ENCODE peak calls at places on chromosomes 13 and 19, in four cellular contexts. Z is tibial nerve, K is A549, D is breast epithelium. W is an unnamed sample. For H3K4me1, the result is how much of the 10 kb centered on the place peaks cover.

GRCh38 chr13:27043013-27043412 is 128.6 kb downstream of the USP12 start:
- DNase-seq in K (peak), Z (no peak), D (peak), W (no peak)

GRCh38 chr13:52851153-52851962 is 2.9 kb upstream of the PCDH8 start:
- DNase-seq in K (no peak), D (no peak), Z (no peak), W (peak)

GRCh38 chr13:47813683-47814082 is 187.4 kb downstream of the SUCLA2 start:
- DNase-seq in Z (no peak), K (no peak), D (no peak), W (no peak)

GRCh38 chr13:35979378-35979911 is 151.7 kb downstream of the DCLK1 start:
- DNase-seq in Z (peak), K (no peak), D (no peak), W (peak)

GRCh38 chr13:27665333-27665732 is 43.6 kb downstream of the POLR1D start:
- DNase-seq in D (no peak), K (peak), Z (no peak), W (peak)

GRCh38 chr19:44529541-44529940 is at the start of gene CEACAM20:
- DNase-seq in K (no peak), D (no peak), Z (no peak), W (no peak)

GRCh38 chr19:20969898-20970297 is 46.8 kb downstream of the ZNF85 start:
- DNase-seq in D (no peak), Z (no peak), K (no peak), W (no peak)

GRCh38 chr19:10828981-10829821 is 6.8 kb downstream of the TMED1 start:
- DNase-seq in K (no peak), Z (no peak), D (no peak), W (no peak)

GRCh38 chr13:35966024-35966423 is 165.2 kb downstream of the DCLK1 start:
- DNase-seq in D (no peak), Z (no peak), K (no peak), W (no peak)

GRCh38 chr19:42528354-42529247 is at the start of gene CEACAM1:
- DNase-seq in D (peak), K (no peak), Z (no peak), W (no peak)

GRCh38 chr13:38656699-38657098 is 30.2 kb upstream of the FREM2 start:
- DNase-seq in D (no peak), K (no peak), Z (no peak), W (no peak)

GRCh38 chr19:14496849-14497346 is 971 bp upstream of the GIPC1 start:
- DNase-seq in K (no peak), Z (no peak), D (no peak), W (no peak)

GRCh38 chr13:28268800-28269223 is 130.5 kb downstream of the PAN3 start:
- DNase-seq in Z (no peak), D (no peak), K (no peak), W (no peak)

GRCh38 chr19:9139609-9140158 is 513 bp upstream of the ZNF317 start:
- DNase-seq in D (no peak), Z (no peak), K (no peak), W (no peak)

GRCh38 chr13:21670006-21670882 is 629 bp upstream of the FGF9 start:
- DNase-seq in Z (no peak), K (peak), D (no peak), W (peak)

GRCh38 chr19:48608798-48609263 is 2.3 kb downstream of the SPACA4 start:
- DNase-seq in Z (no peak), K (peak), D (no peak), W (peak)

GRCh38 chr13:30366083-30366482 is 56.2 kb upstream of the UBE2L5 start:
- DNase-seq in Z (no peak), K (no peak), D (no peak), W (no peak)

GRCh38 chr13:30394798-30395191 is 27.5 kb upstream of the UBE2L5 start:
- DNase-seq in K (no peak), D (no peak), Z (no peak), W (no peak)

GRCh38 chr13:112032186-112032835 is 34.6 kb upstream of the SOX1 start:
- DNase-seq in D (no peak), Z (no peak), K (no peak), W (no peak)

GRCh38 chr19:38004505-38005223 is 97.7 kb downstream of the SIPA1L3 start:
- DNase-seq in D (peak), K (peak), Z (peak), W (peak)

GRCh38 chr13:98909016-98909415 is 68.8 kb downstream of the DOCK9 start:
- DNase-seq in Z (no peak), K (peak), D (no peak), W (no peak)

GRCh38 chr13:20231839-20232555 is at the start of gene GJB6:
- DNase-seq in K (no peak), Z (no peak), D (no peak), W (no peak)

GRCh38 chr19:46371371-46371901 is 24.5 kb downstream of the PPP5C start:
- DNase-seq in K (no peak), Z (no peak), D (peak), W (no peak)

GRCh38 chr19:10701955-10702307 is 692 bp downstream of the QTRT1 start:
- DNase-seq in K (no peak), Z (no peak), D (no peak), W (peak)

GRCh38 chr19:782195-783043 is 14.8 kb upstream of the PTBP1 start:
- DNase-seq in Z (no peak), D (no peak), K (peak), W (peak)

GRCh38 chr13:85093808-85094207 is 705.4 kb downstream of the SLITRK6 start:
- DNase-seq in Z (peak), D (no peak), K (no peak), W (no peak)

GRCh38 chr19:7182489-7182888 is 111.7 kb downstream of the INSR start:
- DNase-seq in K (no peak), D (no peak), Z (no peak), W (no peak)

GRCh38 chr13:33188093-33188882 is 97.3 kb downstream of the STARD13 start:
- DNase-seq in D (no peak), Z (no peak), K (no peak), W (no peak)

DNA sequence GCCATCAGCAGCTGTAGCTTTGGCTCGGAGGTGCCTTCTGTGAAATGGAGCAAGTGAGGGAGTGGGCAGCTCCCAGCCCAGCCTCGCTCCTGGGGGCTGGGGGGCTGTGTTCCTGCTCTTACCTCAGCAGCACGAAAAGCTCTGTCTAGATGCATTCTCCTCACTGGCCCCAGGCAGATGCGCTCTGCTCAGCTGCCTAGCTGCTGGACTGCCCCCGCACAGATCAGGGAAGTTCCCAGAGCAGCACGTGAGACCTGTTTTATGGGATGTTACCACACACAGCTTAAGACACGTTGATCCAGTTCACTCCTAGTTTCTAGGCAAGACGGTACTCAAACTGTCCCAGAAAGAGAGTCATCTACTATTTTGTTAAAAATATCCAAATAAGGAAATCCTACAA is 13.6 kb downstream of the LCP1 start:
- DNase-seq in D (no peak), Z (no peak), K (no peak), W (no peak)
- H3K4me1 ChIP-seq in D (under half), Z (under half), K (under half), W (under half)

GRCh38 chr19:39943586-39943985 is 9.2 kb upstream of the FCGBP start:
- DNase-seq in K (peak), Z (no peak), D (no peak), W (no peak)
- H3K27ac ChIP-seq in K (peak), Z (no peak), D (no peak), W (no peak)

DNA sequence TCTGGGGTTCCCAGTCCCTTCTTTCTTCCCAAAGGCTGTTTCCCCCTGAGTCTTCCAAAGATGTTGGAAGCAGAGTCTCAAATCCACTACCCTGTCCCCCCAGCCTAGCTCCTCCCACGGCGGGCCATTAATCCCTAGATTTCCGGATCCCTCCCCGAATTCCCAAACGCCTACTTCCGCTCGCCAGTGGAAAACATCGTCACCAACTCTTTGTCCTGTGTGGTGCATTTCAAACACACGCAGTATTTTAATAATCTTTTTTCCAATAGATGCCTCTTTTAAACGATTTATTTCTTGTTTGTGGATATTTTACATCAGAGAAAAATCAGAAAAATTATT is 610 bp downstream of the ZNF791 start:
- DNase-seq in D (peak), Z (peak), K (peak), W (peak)
- H3K4me1 ChIP-seq in D (under half), Z (half or more), K (under half), W (under half)

GRCh38 chr13:100549316-100549715 is 39.3 kb downstream of the GGACT start:
- DNase-seq in K (no peak), Z (no peak), D (no peak), W (no peak)
- H3K27ac ChIP-seq in K (no peak), Z (no peak), D (no peak), W (no peak)

GRCh38 chr19:28443361-28443760 is 769.6 kb downstream of the UQCRFS1 start:
- DNase-seq in K (no peak), D (no peak), Z (no peak), W (no peak)
- H3K4me1 ChIP-seq in K (under half), D (under half), Z (under half), W (under half)

DNA sequence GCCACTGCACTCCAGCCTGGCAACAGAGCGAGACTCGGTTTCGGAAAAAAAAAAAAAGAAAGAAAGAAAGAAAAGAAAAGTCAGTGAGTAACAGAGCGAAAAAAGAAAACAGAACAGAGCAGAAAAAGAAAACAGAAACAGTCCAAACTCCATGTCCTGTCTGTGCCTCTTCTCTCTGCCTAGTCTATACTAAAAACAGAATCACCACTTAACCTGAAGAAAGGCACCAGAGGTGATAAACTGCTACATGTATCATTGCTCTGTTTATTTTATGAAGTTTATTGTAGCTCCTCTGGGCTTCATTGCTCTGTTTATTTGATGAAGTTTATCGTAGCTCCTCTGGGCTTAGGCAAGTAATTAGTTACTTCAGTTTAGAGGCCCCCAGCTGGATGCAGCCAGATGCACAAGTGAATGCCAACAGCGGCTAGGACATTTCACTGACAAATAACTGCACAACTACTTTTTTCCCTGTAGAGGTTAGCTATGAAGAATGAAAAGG is 39.2 kb downstream of the TBC1D4 start:
- DNase-seq in Z (no peak), D (no peak), K (no peak), W (no peak)
- H3K27ac ChIP-seq in Z (no peak), D (no peak), K (no peak), W (peak)